ENCODE peak calls at places on chromosomes 2 and 18, in seven cellular contexts. V is suprapubic skin; F is testis; B is prostate gland; S is hepatocyte; T is left ventricle myocardium inferior; O is CD4-positive, CD25-positive, alpha-beta regulatory T cell. U is an unnamed sample. For H3K36me3 and H3K4me1, the result is how much of the 10 kb centered on the place peaks cover.

GRCh38 chr2:28588231-28588725 is 92.4 kb downstream of the PLB1 start:
- DNase-seq in F (no peak), S (no peak), B (no peak), T (no peak), V (no peak), O (no peak), U (no peak)

GRCh38 chr2:54475919-54476318 is 19.8 kb downstream of the SPTBN1 start:
- DNase-seq in B (no peak), F (no peak), V (no peak), T (no peak), S (no peak), O (no peak), U (no peak)

GRCh38 chr18:9775172-9775571 is 67.1 kb downstream of the RAB31 start:
- DNase-seq in B (no peak), V (no peak), F (no peak), S (no peak), T (no peak), O (no peak), U (no peak)

GRCh38 chr2:50116096-50116495 is 915.8 kb downstream of the NRXN1 start:
- DNase-seq in S (peak), T (no peak), F (no peak), V (no peak), B (no peak), O (no peak), U (no peak)

GRCh38 chr18:12867724-12868123 is 16.3 kb downstream of the PTPN2 start:
- DNase-seq in O (no peak), B (no peak), V (no peak), F (no peak), S (no peak), T (no peak), U (no peak)

GRCh38 chr2:169822785-169823392 is 1.8 kb downstream of the METTL5 start:
- DNase-seq in T (no peak), V (no peak), S (no peak), O (no peak), F (no peak), B (no peak), U (no peak)

GRCh38 chr2:95374916-95375471 is 27.5 kb upstream of the FAHD2A start:
- DNase-seq in B (no peak), F (no peak), T (peak), V (no peak), S (no peak), O (no peak), U (no peak)

GRCh38 chr18:49839012-49839411 is 25.7 kb upstream of the ACAA2 start:
- DNase-seq in S (no peak), O (no peak), V (no peak), B (no peak), T (no peak), F (no peak), U (no peak)

GRCh38 chr2:131483981-131484505 is 8.1 kb downstream of the TUBA3D start:
- DNase-seq in S (no peak), F (no peak), T (no peak), B (no peak), O (no peak), V (no peak), U (no peak)

GRCh38 chr2:231923951-231924888 is 2.0 kb downstream of the NPPC start:
- DNase-seq in T (peak), V (no peak), B (no peak), S (no peak), F (no peak), O (no peak), U (no peak)

GRCh38 chr2:238224636-238225035 is 15.2 kb downstream of the HES6 start:
- DNase-seq in S (no peak), F (no peak), V (no peak), B (no peak), O (no peak), T (no peak), U (no peak)

GRCh38 chr2:168858146-168858545 is 32.1 kb downstream of the SPC25 start:
- DNase-seq in V (no peak), T (no peak), O (no peak), B (no peak), F (no peak), S (no peak), U (no peak)

GRCh38 chr18:6589979-6590725 is 139.4 kb upstream of the ARHGAP28 start:
- DNase-seq in O (no peak), V (no peak), T (no peak), B (no peak), S (no peak), F (peak), U (no peak)

GRCh38 chr2:24820598-24821432 is 27.6 kb downstream of the CENPO start:
- DNase-seq in T (peak), B (no peak), O (no peak), S (no peak), F (peak), V (no peak), U (no peak)

GRCh38 chr2:126187665-126188064 is 468.3 kb upstream of the GYPC start:
- DNase-seq in B (no peak), V (no peak), S (no peak), O (no peak), F (no peak), T (no peak), U (no peak)

GRCh38 chr2:239928457-239929350 is 96.4 kb downstream of the NDUFA10 start:
- DNase-seq in V (peak), O (no peak), F (peak), B (no peak), S (no peak), T (peak), U (peak)

GRCh38 chr2:121489944-121490585 is 40.6 kb upstream of the RNU4ATAC start:
- DNase-seq in S (no peak), F (no peak), B (no peak), V (no peak), T (no peak), O (no peak), U (no peak)

GRCh38 chr18:53544926-53545325 is 679.5 kb downstream of the MBD2 start:
- DNase-seq in V (no peak), O (no peak), T (no peak), F (no peak), S (no peak), B (no peak), U (peak)

GRCh38 chr2:10844083-10844482 is 31.5 kb upstream of the PDIA6 start:
- DNase-seq in B (peak), V (no peak), T (peak), S (peak), O (no peak), F (peak), U (peak)

GRCh38 chr2:185221-185620 is 78.6 kb downstream of the SH3YL1 start:
- DNase-seq in B (no peak), F (no peak), T (no peak), V (no peak), S (no peak), O (no peak), U (no peak)

GRCh38 chr2:16392647-16393482 is 272.8 kb downstream of the CYRIA start:
- DNase-seq in B (no peak), V (no peak), S (peak), T (no peak), O (no peak), F (no peak), U (no peak)

GRCh38 chr18:48942554-48943261 is 8.1 kb downstream of the SMAD7 start:
- DNase-seq in S (peak), T (no peak), V (peak), O (no peak), F (no peak), B (no peak), U (no peak)

GRCh38 chr2:238954841-238955521 is 107.1 kb downstream of the TWIST2 start:
- DNase-seq in O (no peak), F (no peak), S (peak), V (no peak), T (no peak), B (peak), U (no peak)

GRCh38 chr2:8003462-8004075 is 678.3 kb upstream of the ID2 start:
- DNase-seq in T (peak), V (peak), S (peak), O (no peak), F (peak), B (peak), U (peak)

GRCh38 chr2:239042551-239043320 is 194.9 kb downstream of the TWIST2 start:
- DNase-seq in B (no peak), F (no peak), V (peak), S (no peak), T (no peak), O (no peak), U (no peak)

GRCh38 chr2:11537951-11538350 is 4.1 kb downstream of the GREB1 start:
- DNase-seq in S (no peak), F (peak), V (no peak), B (no peak), T (no peak), O (no peak), U (no peak)

GRCh38 chr18:79332601-79333000 is 63.1 kb upstream of the NFATC1 start:
- DNase-seq in V (no peak), S (no peak), T (no peak), O (no peak), B (no peak), F (no peak), U (no peak)

GRCh38 chr18:31711365-31712035 is 27.1 kb upstream of the B4GALT6 start:
- DNase-seq in F (no peak), O (no peak), V (no peak), B (no peak), S (no peak), T (no peak), U (no peak)

GRCh38 chr2:206143451-206143850 is 15.8 kb downstream of the NDUFS1 start:
- DNase-seq in O (no peak), S (no peak), V (no peak), F (no peak), B (no peak), T (no peak), U (no peak)
- H3K36me3 ChIP-seq in O (half or more), S (under half), V (half or more), F (under half), B (under half), T (half or more), U (half or more)

GRCh38 chr2:9356336-9356735 is 67.0 kb downstream of the ITGB1BP1 start:
- DNase-seq in S (no peak), T (no peak), O (no peak), F (no peak), B (no peak), V (no peak), U (no peak)
- H3K4me3 ChIP-seq in S (no peak), T (no peak), O (no peak), F (no peak), B (no peak), V (no peak), U (no peak)

GRCh38 chr2:46875226-46875899 is 40.2 kb downstream of the MCFD2 start:
- DNase-seq in F (no peak), T (no peak), S (no peak), B (no peak), O (no peak), V (peak), U (no peak)
- H3K4me1 ChIP-seq in F (under half), T (half or more), S (under half), B (under half), O (under half), V (under half), U (under half)

DNA sequence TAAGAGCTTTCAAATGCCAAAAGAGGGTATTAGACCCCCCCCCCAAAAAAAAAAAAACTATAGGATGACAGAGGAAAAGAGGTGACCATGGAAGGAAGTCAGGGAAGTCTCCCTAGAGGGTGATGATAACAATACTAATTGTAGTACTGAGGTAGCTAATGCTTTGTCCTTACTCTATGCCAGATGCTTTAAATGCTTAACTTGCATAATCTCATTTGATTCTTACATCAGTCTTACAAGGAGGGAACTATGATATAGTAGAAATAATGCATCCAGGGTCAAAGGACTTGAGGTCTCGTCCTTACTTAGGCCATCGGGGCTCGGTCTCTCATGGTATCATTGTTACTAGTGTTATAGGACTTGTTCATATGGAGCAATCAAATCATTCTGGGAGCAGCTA is 9.1 kb downstream of the IDH1 start:
- DNase-seq in V (no peak), T (no peak), F (no peak), O (no peak), S (no peak), B (no peak), U (no peak)
- H3K36me3 ChIP-seq in V (half or more), T (half or more), F (under half), O (half or more), S (under half), B (under half), U (under half)

GRCh38 chr2:44051948-44052347 is 56.2 kb upstream of the LRPPRC start:
- DNase-seq in B (no peak), O (no peak), V (no peak), S (no peak), F (no peak), T (no peak), U (no peak)
- H3K4me3 ChIP-seq in B (no peak), O (no peak), V (no peak), S (no peak), F (no peak), T (no peak), U (no peak)

DNA sequence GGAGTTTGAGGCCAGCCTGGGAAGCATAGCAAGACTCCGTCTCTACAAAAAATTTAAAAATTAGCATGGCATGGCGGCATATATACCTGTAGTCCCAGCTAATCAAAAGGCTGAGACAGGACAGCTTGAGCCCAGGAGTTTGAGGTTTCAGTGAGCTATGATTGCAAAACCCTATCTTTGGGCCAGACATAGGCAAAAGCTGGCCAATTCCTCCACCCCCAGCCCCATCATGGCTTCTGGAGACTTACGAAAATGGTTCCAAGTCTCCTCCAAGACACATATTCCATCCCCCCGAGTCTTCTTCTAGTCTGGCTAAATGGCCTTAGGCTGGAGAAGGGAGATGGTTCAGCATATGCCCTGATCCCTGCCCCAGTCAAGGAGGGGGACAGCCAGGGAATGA is 172.8 kb upstream of the HAAO start:
- DNase-seq in T (no peak), F (no peak), O (no peak), V (no peak), S (no peak), B (no peak), U (no peak)
- H3K4me1 ChIP-seq in T (half or more), F (under half), O (under half), V (half or more), S (under half), B (under half), U (under half)

GRCh38 chr2:33134086-33134763 is 187.5 kb downstream of the LTBP1 start:
- DNase-seq in S (peak), T (peak), V (peak), F (peak), O (no peak), B (peak), U (no peak)
- H3K36me3 ChIP-seq in S (under half), T (under half), V (under half), F (under half), O (under half), B (under half), U (under half)

GRCh38 chr2:35504419-35504818 is 851.2 kb upstream of the CRIM1 start:
- DNase-seq in F (no peak), B (no peak), O (no peak), V (no peak), S (no peak), T (no peak), U (no peak)

GRCh38 chr2:35503311-35503710 is 852.3 kb upstream of the CRIM1 start:
- DNase-seq in F (no peak), O (no peak), T (no peak), B (no peak), V (no peak), S (no peak), U (no peak)

GRCh38 chr2:35503738-35504160 is 851.8 kb upstream of the CRIM1 start:
- DNase-seq in V (no peak), O (no peak), T (no peak), B (no peak), F (no peak), S (no peak), U (no peak)

GRCh38 chr2:35510641-35511040 is 844.9 kb upstream of the CRIM1 start:
- DNase-seq in S (no peak), O (no peak), F (no peak), B (no peak), V (no peak), T (no peak), U (no peak)

DNA sequence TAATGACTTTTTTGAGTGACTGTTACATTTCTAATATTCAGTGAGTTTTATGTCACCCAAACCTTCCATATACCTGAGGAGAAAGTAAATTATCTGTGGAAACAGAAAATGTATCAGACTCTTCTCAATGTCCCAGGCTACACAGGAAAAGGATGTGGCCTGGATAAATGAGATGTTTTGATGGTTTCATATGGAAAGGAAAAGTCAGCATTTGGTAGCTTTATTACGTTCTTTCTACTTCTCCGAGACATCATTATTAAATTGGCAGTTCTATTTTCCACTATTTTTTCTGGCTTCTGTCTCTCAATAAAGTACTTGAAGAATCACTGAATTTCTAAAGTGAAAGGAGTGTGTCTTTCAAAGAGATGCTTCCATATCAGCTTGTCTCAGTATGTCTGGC is 847.0 kb upstream of the CRIM1 start:
- DNase-seq in O (no peak), S (no peak), T (no peak), B (no peak), V (no peak), F (no peak), U (no peak)
- H3K4me3 ChIP-seq in O (no peak), S (no peak), T (no peak), B (no peak), V (no peak), F (no peak), U (no peak)

DNA sequence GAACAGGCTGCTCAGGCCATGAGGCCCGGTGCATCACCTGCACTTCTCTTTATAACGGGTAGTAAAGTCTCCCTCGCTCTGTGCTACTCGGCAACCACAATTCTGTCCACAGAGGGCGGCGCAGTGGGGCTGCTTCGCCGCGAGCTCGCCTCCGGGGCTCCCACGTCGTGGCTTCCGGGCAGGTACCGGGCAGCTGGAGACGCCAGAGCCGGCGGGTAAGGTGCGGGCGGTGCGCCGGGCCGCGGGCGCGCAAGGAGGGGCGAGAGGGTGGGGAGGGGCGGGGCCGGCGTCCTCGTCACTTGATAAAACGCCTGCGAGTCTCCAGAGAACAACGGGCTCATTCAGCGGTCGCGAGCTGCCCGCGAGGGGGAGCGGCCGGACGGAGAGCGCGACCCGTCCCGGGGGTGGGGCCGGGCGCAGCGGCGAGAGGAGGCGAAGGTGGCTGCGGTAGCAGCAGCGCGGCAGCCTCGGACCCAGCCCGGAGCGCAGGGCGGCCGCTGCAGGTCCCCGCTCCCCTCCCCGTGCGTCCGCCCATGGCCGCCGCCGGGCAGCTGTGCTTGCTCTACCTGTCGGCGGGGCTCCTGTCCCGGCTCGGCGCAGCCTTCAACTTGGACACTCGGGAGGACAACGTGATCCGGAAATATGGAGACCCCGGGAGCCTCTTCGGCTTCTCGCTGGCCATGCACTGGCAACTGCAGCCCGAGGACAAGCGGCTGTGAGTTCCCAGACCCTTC is at the start of gene ITGA6:
- DNase-seq in F (peak), V (peak), S (peak), O (peak), T (peak), B (peak), U (peak)
- H3K4me1 ChIP-seq in F (under half), V (under half), S (under half), O (half or more), T (half or more), B (under half), U (under half)

U was measured in BE2C.